ENCODE peak calls at places on chromosomes 1 and 21, in seven cellular contexts. E, R, B, W, U, K and S are unnamed samples.

GRCh38 chr1:210200090-210200736 is 32.4 kb upstream of the SERTAD4 start:
- DNase-seq in W (no peak), K (no peak), E (no peak), B (no peak), R (no peak), U (no peak), S (no peak)

GRCh38 chr21:15031790-15032357 is 32.9 kb downstream of the NRIP1 start:
- DNase-seq in R (no peak), B (no peak), W (no peak), U (no peak), K (no peak), E (no peak), S (no peak)

GRCh38 chr1:203691454-203691853 is 64.8 kb downstream of the ATP2B4 start:
- DNase-seq in K (no peak), W (no peak), B (no peak), U (no peak), E (no peak), R (no peak), S (no peak)

GRCh38 chr1:67723620-67724019 is 38.6 kb downstream of the GADD45A start:
- DNase-seq in U (peak; percentile 97), K (no peak), W (no peak), E (no peak), B (no peak), R (no peak), S (no peak)

GRCh38 chr21:45474323-45474950 is 67.8 kb downstream of the SLC19A1 start:
- DNase-seq in E (no peak), K (no peak), W (no peak), R (no peak), B (no peak), U (no peak), S (no peak)

GRCh38 chr1:179034720-179035119 is 9.0 kb downstream of the FAM20B start:
- DNase-seq in E (no peak), U (peak; percentile 29), B (no peak), K (no peak), W (no peak), R (no peak), S (no peak)

GRCh38 chr21:20882462-20883415 is 115.5 kb upstream of the NCAM2 start:
- DNase-seq in W (no peak), R (no peak), K (peak; percentile 47), E (no peak), B (no peak), U (peak; percentile 16), S (peak; percentile 21)

GRCh38 chr1:230109871-230110667 is 43.0 kb downstream of the GALNT2 start:
- DNase-seq in B (no peak), R (no peak), E (no peak), W (peak; percentile 85), U (no peak), K (peak; percentile 48), S (peak; percentile 74)

GRCh38 chr1:37031871-37032270 is 2.4 kb downstream of the GRIK3 start:
- DNase-seq in W (no peak), K (no peak), R (no peak), U (no peak), E (no peak), B (no peak), S (no peak)

GRCh38 chr1:35577071-35577998 is 4.2 kb downstream of the TFAP2E start:
- DNase-seq in K (peak; percentile 53), W (peak; percentile 95), E (no peak), B (no peak), U (peak; percentile 37), R (no peak), S (peak; percentile 59)

GRCh38 chr1:216830402-216830801 is 107.2 kb upstream of the ESRRG start:
- DNase-seq in R (no peak), E (peak; percentile 6), U (no peak), W (no peak), K (no peak), B (no peak), S (no peak)

DNA sequence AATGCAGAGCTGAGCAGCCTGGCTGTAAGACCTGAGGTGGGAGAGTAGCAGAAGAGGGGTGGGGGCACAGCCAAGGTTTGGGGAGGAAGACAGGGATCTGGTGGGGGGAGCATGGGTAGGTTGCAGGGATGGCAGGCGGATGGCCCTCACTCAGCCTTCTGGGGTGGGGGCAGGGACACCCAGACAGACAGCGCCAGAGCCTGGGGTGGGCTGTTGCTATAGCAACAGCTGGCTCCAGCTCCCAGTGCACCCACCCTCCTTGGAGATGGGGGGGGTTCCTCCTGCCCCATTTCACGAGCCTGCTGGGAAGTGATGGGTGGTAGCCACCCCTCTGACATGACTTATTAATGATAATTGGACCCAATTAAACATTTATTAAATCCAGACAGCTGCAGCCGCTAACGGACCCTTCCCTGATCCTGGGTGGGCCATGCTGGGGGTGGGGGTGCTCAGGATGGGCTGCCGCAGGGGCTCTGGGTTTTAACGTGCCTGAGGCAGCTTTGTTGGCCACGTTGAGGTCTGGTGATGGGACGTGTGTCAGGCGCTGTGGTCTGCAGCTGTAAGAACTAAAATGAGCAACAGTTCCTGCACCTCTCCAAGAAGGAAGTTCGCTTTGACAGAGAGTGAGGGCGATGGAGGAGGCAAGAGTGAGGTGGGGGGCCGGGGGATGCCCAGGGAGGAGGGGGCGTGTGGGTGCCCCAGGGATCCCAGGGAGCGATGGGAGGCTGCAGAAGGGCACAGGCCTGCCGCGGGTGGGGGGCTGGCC is 19.4 kb downstream of the AGRN start:
- DNase-seq in U (no peak), E (no peak), W (no peak), R (no peak), B (no peak), K (no peak), S (no peak)
- H3K27me3 ChIP-seq in U (no peaks in the 10 kb centered on the region), E (no peaks in the 10 kb centered on the region), W (peaks cover 64% of the 10 kb centered on the region), R (peaks cover 4% of the 10 kb centered on the region), B (no peaks in the 10 kb centered on the region), K (no peaks in the 10 kb centered on the region), S (peaks cover 30% of the 10 kb centered on the region)

GRCh38 chr1:212621830-212622315 is 13.3 kb downstream of the ATF3 start:
- DNase-seq in U (no peak), B (no peak), W (no peak), R (no peak), K (no peak), E (no peak), S (no peak)

GRCh38 chr1:212620293-212620692 is 11.7 kb downstream of the ATF3 start:
- DNase-seq in U (no peak), R (no peak), K (no peak), W (no peak), B (no peak), E (no peak), S (no peak)

GRCh38 chr1:212622467-212622866 is 13.9 kb downstream of the ATF3 start:
- DNase-seq in W (no peak), K (no peak), E (no peak), B (no peak), R (no peak), U (no peak), S (no peak)

GRCh38 chr1:212618466-212619210 is 10.1 kb downstream of the ATF3 start:
- DNase-seq in K (no peak), B (no peak), E (no peak), U (no peak), R (no peak), W (no peak), S (no peak)

GRCh38 chr1:212621043-212621829 is 12.7 kb downstream of the ATF3 start:
- DNase-seq in U (peak; percentile 65), E (no peak), B (no peak), R (no peak), W (no peak), K (no peak), S (no peak)
- TF ChIP-seq POLR2AphosphoS5 in U (no peak), E (no peak), B (no peak), R (no peak), W (no peak), K (no peak), S (no peak)

DNA sequence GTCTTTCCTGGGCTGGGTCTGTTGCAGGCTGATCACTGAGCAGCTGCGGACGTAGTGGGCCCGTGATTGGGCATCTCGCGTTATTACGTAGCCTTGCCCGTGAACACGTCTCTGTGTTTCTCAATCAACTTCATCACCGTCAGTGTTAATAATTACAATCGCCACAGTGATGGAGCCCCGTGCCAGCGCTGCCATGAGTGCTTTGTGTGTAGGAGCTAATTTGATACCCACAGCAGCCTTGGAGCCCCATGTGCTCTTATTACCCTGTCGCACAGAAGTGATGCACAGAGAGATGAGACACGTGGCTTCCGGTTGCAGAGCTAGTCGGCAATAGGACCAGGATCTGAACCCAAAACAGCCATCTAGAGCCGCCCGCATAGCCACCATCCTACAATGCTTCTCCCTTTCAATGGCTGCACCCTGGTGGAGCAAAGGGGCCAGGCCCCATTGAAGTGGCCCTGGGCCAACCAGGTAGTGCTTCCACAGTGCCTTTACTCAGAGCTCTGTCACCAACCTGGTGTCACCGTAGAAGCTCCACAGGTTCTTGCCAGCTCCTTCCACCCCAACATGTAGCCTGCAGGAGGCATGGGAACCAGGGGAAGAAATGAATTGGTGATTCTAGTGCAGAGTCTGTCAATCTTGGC is 398.5 kb upstream of the VAMP3 start:
- DNase-seq in W (peak; percentile 18), R (no peak), B (no peak), K (no peak), U (no peak), E (no peak), S (no peak)
- H3K27me3 ChIP-seq in W (peaks cover 7% of the 10 kb centered on the region), R (no peaks in the 10 kb centered on the region), B (no peaks in the 10 kb centered on the region), K (no peaks in the 10 kb centered on the region), U (no peaks in the 10 kb centered on the region), E (no peaks in the 10 kb centered on the region), S (no peaks in the 10 kb centered on the region)

GRCh38 chr1:113146242-113147072 is 73.5 kb downstream of the LRIG2 start:
- DNase-seq in W (no peak), K (no peak), E (no peak), U (peak; percentile 56), B (no peak), R (no peak), S (no peak)

GRCh38 chr1:113141650-113142473 is 68.9 kb downstream of the LRIG2 start:
- DNase-seq in W (no peak), B (no peak), U (peak; percentile 48), K (no peak), R (no peak), E (no peak), S (no peak)

GRCh38 chr1:113142791-113143190 is 69.8 kb downstream of the LRIG2 start:
- DNase-seq in U (peak; percentile 22), K (no peak), B (no peak), E (no peak), W (no peak), R (no peak), S (no peak)

GRCh38 chr1:113147826-113148225 is 74.8 kb downstream of the LRIG2 start:
- DNase-seq in R (no peak), W (no peak), U (no peak), B (no peak), K (no peak), E (no peak), S (no peak)

GRCh38 chr1:113147073-113147625 is 74.2 kb downstream of the LRIG2 start:
- DNase-seq in R (no peak), U (no peak), W (no peak), E (no peak), K (no peak), B (no peak), S (no peak)
- TF ChIP-seq POLR2AphosphoS5 in R (no peak), U (no peak), W (no peak), E (no peak), K (no peak), B (no peak), S (no peak)